ENCODE peak calls at places on chromosomes 11 and 22, in six cellular contexts. O is HL-60, M is GM20000, W is dorsolateral prefrontal cortex, E is stomach, V is activated B cell treated with CpG ODN at 0.5 μM for 24 hours. I is an unnamed sample.

GRCh38 chr22:38034278-38034882 is 22.8 kb upstream of the PICK1 start:
- DNase-seq in E (peak; percentile 56), O (peak; percentile 89), V (no peak), W (peak; percentile 88), M (no peak), I (no peak)

GRCh38 chr22:27397036-27397947 is 404.3 kb downstream of the MN1 start:
- DNase-seq in O (no peak), W (no peak), M (no peak), V (no peak), E (no peak), I (no peak)

GRCh38 chr11:69249641-69250502 is 44.1 kb upstream of the MYEOV start:
- DNase-seq in W (no peak), E (no peak), V (no peak), M (no peak), O (no peak), I (peak; percentile 80)

GRCh38 chr11:102620858-102621561 is 4.1 kb downstream of the MMP20 start:
- DNase-seq in M (no peak), V (no peak), O (no peak), E (no peak), W (no peak), I (no peak)

GRCh38 chr22:27883656-27884350 is 35.3 kb downstream of the PITPNB start:
- DNase-seq in W (no peak), M (no peak), O (no peak), V (no peak), E (no peak), I (no peak)

GRCh38 chr11:128297111-128297651 is 290.2 kb downstream of the ETS1 start:
- DNase-seq in M (no peak), W (no peak), E (peak; percentile 30), O (no peak), V (no peak), I (no peak)

GRCh38 chr11:1111545-1112212 is 37.0 kb downstream of the MUC2 start:
- DNase-seq in O (no peak), V (no peak), W (no peak), E (no peak), M (no peak), I (no peak)

GRCh38 chr11:46680164-46680760 is 20.2 kb downstream of the ARHGAP1 start:
- DNase-seq in E (no peak), M (no peak), V (no peak), O (no peak), W (no peak), I (no peak)

GRCh38 chr11:3605721-3606324 is 36.0 kb downstream of the ART5 start:
- DNase-seq in O (no peak), E (peak; percentile 51), V (no peak), W (no peak), M (no peak), I (no peak)

GRCh38 chr11:130480721-130481140 is 32.3 kb downstream of the ADAMTS15 start:
- DNase-seq in V (no peak), E (no peak), O (no peak), W (no peak), M (no peak), I (no peak)

GRCh38 chr11:62337682-62338181 is 484 bp downstream of the ASRGL1 start:
- DNase-seq in V (peak; percentile 29), O (no peak), E (peak; percentile 38), W (peak; percentile 37), M (no peak), I (no peak)

GRCh38 chr11:49151211-49151610 is 57.2 kb downstream of the FOLH1 start:
- DNase-seq in O (no peak), V (no peak), E (no peak), M (no peak), W (no peak), I (no peak)

GRCh38 chr11:106076421-106076922 is 675 bp downstream of the KBTBD3 start:
- DNase-seq in W (no peak), M (no peak), E (no peak), V (no peak), O (no peak), I (no peak)

GRCh38 chr11:9092846-9093778 is 1.7 kb upstream of the SCUBE2 start:
- DNase-seq in W (no peak), M (peak; percentile 39), V (no peak), O (no peak), E (no peak), I (no peak)
- TF ChIP-seq CTCF in W (peak; percentile 21), M (peak; percentile 3), V (no peak), O (no peak), E (no peak), I (peak; percentile 48)

DNA sequence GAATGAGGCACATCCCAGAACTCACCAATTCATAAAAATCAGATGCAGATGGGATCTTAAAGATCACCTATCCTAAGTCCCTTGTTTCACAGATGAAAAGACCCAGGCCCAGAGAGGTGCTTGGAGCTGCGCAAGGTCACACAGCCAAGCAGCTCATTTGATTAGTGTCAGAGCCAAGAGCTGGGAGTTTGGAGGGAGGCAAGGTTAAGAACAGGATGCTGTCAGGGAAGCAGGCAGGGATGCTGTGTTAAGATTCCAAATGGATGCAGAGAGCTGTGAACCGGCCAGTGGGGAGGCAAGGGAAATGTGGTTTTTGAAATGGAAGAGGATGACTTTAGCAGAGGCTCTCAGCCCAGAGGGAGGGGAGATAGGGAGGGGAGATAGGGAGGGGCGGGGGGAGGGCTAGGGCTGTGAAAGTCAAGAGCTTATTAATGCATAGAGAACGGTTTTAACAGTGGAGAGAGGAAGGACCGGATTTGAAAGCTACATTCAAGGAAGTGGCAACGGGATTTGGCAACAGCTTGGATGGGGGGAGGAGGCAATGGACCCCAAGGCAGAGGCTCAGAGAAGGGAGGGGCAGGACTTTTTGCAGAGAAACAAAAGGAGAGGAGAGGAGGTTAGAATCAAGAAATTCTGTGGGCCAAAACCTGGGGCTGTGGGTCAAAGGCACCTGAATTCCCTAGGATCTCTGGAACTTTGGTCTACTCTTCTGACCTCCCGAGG is 13.0 kb downstream of the RTN4RL2 start:
- DNase-seq in V (no peak), O (no peak), M (no peak), E (no peak), W (no peak), I (no peak)
- TF ChIP-seq CTCF in V (no peak), O (no peak), M (no peak), E (no peak), W (no peak), I (no peak)

GRCh38 chr11:110367571-110367970 is 62.2 kb upstream of the FDX1 start:
- DNase-seq in W (no peak), V (no peak), O (no peak), M (no peak), E (no peak), I (no peak)
- TF ChIP-seq CTCF in W (peak; percentile 47), V (no peak), O (no peak), M (no peak), E (peak; percentile 33), I (peak; percentile 53)

GRCh38 chr11:5136246-5136645 is 1.9 kb downstream of the OR52A5 start:
- DNase-seq in M (no peak), V (no peak), O (no peak), W (no peak), E (no peak), I (no peak)
- TF ChIP-seq CTCF in M (no peak), V (no peak), O (no peak), W (no peak), E (no peak), I (no peak)

DNA sequence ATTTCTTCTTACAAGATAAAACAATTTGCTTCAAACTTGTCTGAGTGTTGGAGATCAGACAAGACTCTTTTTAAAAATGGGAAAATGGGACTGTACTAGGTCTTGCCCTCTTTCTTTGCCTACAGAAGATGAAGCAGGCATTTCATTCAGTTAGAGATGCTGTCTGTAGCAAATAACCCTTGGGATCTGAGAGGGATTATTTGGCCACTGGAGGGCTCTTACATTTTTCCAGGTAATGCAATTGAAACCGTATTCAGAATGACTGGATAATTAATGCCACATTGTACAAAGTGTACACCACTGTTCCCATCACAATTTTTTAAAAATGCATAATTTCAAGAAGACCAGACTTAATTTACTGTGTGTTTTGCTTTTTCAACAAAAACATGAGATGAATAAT is 258.5 kb upstream of the KIRREL3 start:
- DNase-seq in V (no peak), O (no peak), E (no peak), M (no peak), W (no peak), I (no peak)
- TF ChIP-seq CTCF in V (no peak), O (no peak), E (no peak), M (no peak), W (no peak), I (no peak)